ENCODE peak calls at places on chromosomes 11 and 22, in six cellular contexts. W is IMR-90, F is psoas muscle, O is cardiac muscle cell, E is mammary epithelial cell, Y is right atrium auricular region. B is an unnamed sample.
A peak's percentile ranks its signal among the peaks of the same experiment; 100 is the strongest.

GRCh38 chr11:76838422-76839068 is 22.2 kb upstream of the ACER3 start:
- DNase-seq in W (no peak), F (no peak), O (peak; percentile 45), E (no peak), Y (no peak), B (no peak)

GRCh38 chr11:62553839-62554361 is 7.3 kb upstream of the AHNAK start:
- DNase-seq in W (peak; percentile 92), F (peak; percentile 86), O (no peak), E (peak; percentile 88), Y (no peak), B (no peak)

GRCh38 chr11:2480874-2481220 is 36.0 kb downstream of the KCNQ1 start:
- DNase-seq in W (no peak), F (no peak), O (no peak), E (no peak), Y (no peak), B (no peak)

GRCh38 chr22:19292262-19293230 is 1.0 kb upstream of the CLTCL1 start:
- DNase-seq in W (no peak), F (peak; percentile 93), O (peak; percentile 53), E (no peak), Y (no peak), B (no peak)

GRCh38 chr22:48923165-48923875 is 904.4 kb downstream of the BRD1 start:
- DNase-seq in W (no peak), F (no peak), O (no peak), E (no peak), Y (peak; percentile 36), B (no peak)

GRCh38 chr11:108115495-108116140 is 5.7 kb upstream of the ACAT1 start:
- DNase-seq in W (peak; percentile 89), F (peak; percentile 91), O (peak; percentile 92), E (peak; percentile 86), Y (peak; percentile 95), B (peak; percentile 88)

GRCh38 chr11:124670732-124671131 is 2.8 kb downstream of the SIAE start:
- DNase-seq in W (peak; percentile 9), F (no peak), O (peak; percentile 62), E (no peak), Y (no peak), B (no peak)

GRCh38 chr22:37483594-37484114 is 2.5 kb downstream of the MFNG start:
- DNase-seq in W (no peak), F (no peak), O (no peak), E (no peak), Y (no peak), B (no peak)

GRCh38 chr11:112196519-112197087 is 21.3 kb downstream of the BCO2 start:
- DNase-seq in W (no peak), F (no peak), O (no peak), E (no peak), Y (no peak), B (no peak)

GRCh38 chr11:44761546-44761961 is 34.8 kb downstream of the TSPAN18 start:
- DNase-seq in W (no peak), F (no peak), O (no peak), E (no peak), Y (peak; percentile 58), B (no peak)

GRCh38 chr11:121446752-121447156 is 5.4 kb upstream of the SORL1 start:
- DNase-seq in W (peak; percentile 73), F (no peak), O (peak; percentile 19), E (no peak), Y (no peak), B (no peak)

GRCh38 chr11:15587059-15587458 is 472.3 kb downstream of the INSC start:
- DNase-seq in W (no peak), F (no peak), O (no peak), E (no peak), Y (no peak), B (no peak)

GRCh38 chr11:14617241-14618027 is 26.2 kb upstream of the PDE3B start:
- DNase-seq in W (no peak), F (no peak), O (peak; percentile 38), E (peak; percentile 28), Y (no peak), B (no peak)

GRCh38 chr11:85589373-85589772 is 37.8 kb downstream of the DLG2 start:
- DNase-seq in W (no peak), F (no peak), O (no peak), E (no peak), Y (no peak), B (no peak)

GRCh38 chr22:23306438-23306921 is 126.2 kb downstream of the BCR start:
- DNase-seq in W (peak; percentile 74), F (no peak), O (peak; percentile 86), E (peak; percentile 53), Y (no peak), B (no peak)

GRCh38 chr11:27166130-27166529 is 125.5 kb downstream of the BBOX1 start:
- DNase-seq in W (no peak), F (no peak), O (no peak), E (no peak), Y (no peak), B (no peak)

GRCh38 chr22:26134654-26135330 is 34.5 kb upstream of the SEZ6L start:
- DNase-seq in W (no peak), F (no peak), O (no peak), E (no peak), Y (no peak), B (no peak)

GRCh38 chr22:21032037-21032842 is at the start of gene SLC7A4:
- DNase-seq in W (no peak), F (no peak), O (no peak), E (no peak), Y (no peak), B (no peak)

GRCh38 chr11:120339394-120339890 is 3.2 kb downstream of the ARHGEF12 start:
- DNase-seq in W (peak; percentile 43), F (no peak), O (no peak), E (peak; percentile 45), Y (peak; percentile 70), B (no peak)

GRCh38 chr22:22923930-22924329 is 36.3 kb downstream of the IGLL5 start:
- DNase-seq in W (no peak), F (no peak), O (no peak), E (no peak), Y (no peak), B (no peak)

GRCh38 chr11:15745266-15745665 is 611.1 kb downstream of the SOX6 start:
- DNase-seq in W (peak; percentile 50), F (no peak), O (no peak), E (peak; percentile 54), Y (no peak), B (no peak)

GRCh38 chr11:27699242-27699925 is 871 bp downstream of the BDNF start:
- DNase-seq in W (peak; percentile 55), F (no peak), O (peak; percentile 61), E (no peak), Y (no peak), B (no peak)

GRCh38 chr11:86160546-86161149 is 83.9 kb upstream of the EED start:
- DNase-seq in W (peak; percentile 50), F (no peak), O (no peak), E (peak; percentile 93), Y (no peak), B (no peak)

GRCh38 chr22:19817561-19818263 is 37.0 kb downstream of the GNB1L start:
- DNase-seq in W (no peak), F (no peak), O (no peak), E (no peak), Y (peak; percentile 53), B (peak; percentile 46)

GRCh38 chr11:10310301-10310841 is 5.5 kb downstream of the ADM start:
- DNase-seq in W (peak; percentile 68), F (no peak), O (peak; percentile 42), E (peak; percentile 26), Y (no peak), B (no peak)

GRCh38 chr11:13140028-13140870 is 131.1 kb downstream of the RASSF10 start:
- DNase-seq in W (peak; percentile 26), F (no peak), O (peak; percentile 41), E (peak; percentile 74), Y (no peak), B (peak; percentile 81)

GRCh38 chr11:15901046-15901445 is 455.3 kb downstream of the SOX6 start:
- DNase-seq in W (no peak), F (no peak), O (peak; percentile 68), E (no peak), Y (no peak), B (no peak)

GRCh38 chr11:79412761-79413160 is 28.1 kb downstream of the TENM4 start:
- DNase-seq in W (peak; percentile 18), F (no peak), O (no peak), E (peak; percentile 75), Y (no peak), B (no peak)

GRCh38 chr11:8021920-8022319 is 34.8 kb downstream of the EIF3F start:
- DNase-seq in W (no peak), F (no peak), O (no peak), E (no peak), Y (peak; percentile 4), B (no peak)

GRCh38 chr11:83193315-83194283 is at the start of gene ANKRD42:
- DNase-seq in W (peak; percentile 96), F (peak; percentile 96), O (peak; percentile 98), E (peak; percentile 94), Y (peak; percentile 95), B (peak; percentile 94)

GRCh38 chr11:83195176-83195531 is 1.6 kb downstream of the ANKRD42 start:
- DNase-seq in W (peak; percentile 1), F (no peak), O (no peak), E (no peak), Y (no peak), B (no peak)

GRCh38 chr11:83194284-83195175 is 1.0 kb downstream of the ANKRD42 start:
- DNase-seq in W (peak; percentile 77), F (peak; percentile 88), O (peak; percentile 87), E (peak; percentile 62), Y (peak; percentile 87), B (peak; percentile 65)

GRCh38 chr11:83192846-83193245 is 666 bp upstream of the ANKRD42 start:
- DNase-seq in W (no peak), F (no peak), O (peak; percentile 40), E (no peak), Y (no peak), B (no peak)

GRCh38 chr11:83195649-83196048 is 2.1 kb downstream of the ANKRD42 start:
- DNase-seq in W (no peak), F (no peak), O (no peak), E (no peak), Y (no peak), B (no peak)
- H3K27ac ChIP-seq in W (no peak overlapping the region), F (no peak overlapping the region), O (peak overlapping the region; percentile 68), E (no peak overlapping the region), Y (no peak overlapping the region), B (no peak overlapping the region)

GRCh38 chr22:45743687-45744086 is 72.1 kb downstream of the ATXN10 start:
- DNase-seq in W (no peak), F (no peak), O (no peak), E (no peak), Y (no peak), B (no peak)
- H3K36me3 ChIP-seq in W (peaks cover 29% of the 10 kb centered on the region), F (peaks cover 40% of the 10 kb centered on the region), O (peaks cover 30% of the 10 kb centered on the region), E (peaks cover 12% of the 10 kb centered on the region), Y (peaks cover 41% of the 10 kb centered on the region), B (peaks cover 24% of the 10 kb centered on the region)

DNA sequence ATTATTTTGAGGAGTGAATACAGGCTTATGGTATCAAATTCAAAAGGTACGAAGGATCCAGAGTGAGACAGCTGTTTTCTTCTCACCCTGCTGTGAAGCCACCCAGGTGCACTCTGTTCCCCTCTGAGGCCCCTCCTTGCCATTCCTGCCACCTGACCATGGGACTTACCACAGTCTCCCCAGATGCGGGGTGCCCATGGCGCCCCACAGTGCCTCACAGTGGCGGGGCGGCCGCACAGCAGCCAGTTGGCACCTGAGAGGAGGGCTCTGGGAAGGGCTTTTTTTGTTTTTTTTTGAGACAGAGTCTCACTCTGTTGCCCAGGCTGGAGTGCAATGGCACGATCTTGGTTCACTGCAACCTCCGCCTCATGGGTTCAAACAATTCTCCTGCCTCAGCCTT is 151.7 kb downstream of the CEP164 start:
- DNase-seq in W (no peak), F (no peak), O (no peak), E (no peak), Y (no peak), B (no peak)
- TF ChIP-seq CTCF in W (no peak), F (no peak), O (no peak), E (no peak), Y (no peak), B (no peak)

GRCh38 chr11:63567044-63567840 is 4.1 kb upstream of the PLAAT2 start:
- DNase-seq in W (peak; percentile 88), F (no peak), O (peak; percentile 92), E (peak; percentile 95), Y (peak; percentile 60), B (no peak)
- H3K27ac ChIP-seq in W (peak overlapping the region; percentile 15), F (peak overlapping the region; percentile 10), O (peak overlapping the region; percentile 4), E (peak overlapping the region; percentile 100), Y (peak overlapping the region; percentile 43), B (peak overlapping the region; percentile 54)